ENCODE peak calls at places on chromosomes 2 and 18, in six cellular contexts. F, A, W, R, S and C are unnamed samples.

GRCh38 chr18:58516514-58517285 is 112.2 kb downstream of the ALPK2 start:
- DNase-seq in W (no peak), A (no peak), S (no peak), F (no peak), R (no peak), C (no peak)

GRCh38 chr2:118169359-118170005 is 81.2 kb downstream of the INSIG2 start:
- DNase-seq in S (peak), W (peak), R (no peak), A (no peak), F (no peak), C (no peak)

GRCh38 chr2:151238527-151239487 is 22.9 kb downstream of the RBM43 start:
- DNase-seq in S (peak), W (peak), F (peak), A (peak), R (peak), C (peak)

GRCh38 chr2:17877811-17878221 is 651 bp upstream of the KCNS3 start:
- DNase-seq in A (peak), S (peak), W (no peak), F (peak), R (peak), C (peak)

GRCh38 chr2:240820607-240821428 is 799 bp upstream of the KIF1A start:
- DNase-seq in F (no peak), W (no peak), S (no peak), A (no peak), R (no peak), C (no peak)

GRCh38 chr2:48315847-48316194 is 214.1 kb upstream of the STON1 start:
- DNase-seq in F (no peak), A (peak), R (peak), S (no peak), W (no peak), C (no peak)

GRCh38 chr18:23658296-23658695 is 4.4 kb downstream of the ANKRD29 start:
- DNase-seq in S (no peak), R (no peak), W (no peak), A (peak), F (no peak), C (no peak)

GRCh38 chr2:240383099-240383758 is 52.2 kb upstream of the GPC1 start:
- DNase-seq in F (no peak), R (no peak), W (no peak), A (no peak), S (no peak), C (no peak)

GRCh38 chr18:54165450-54165849 is 59.0 kb downstream of the MBD2 start:
- DNase-seq in F (no peak), W (no peak), R (no peak), S (no peak), A (no peak), C (no peak)

GRCh38 chr18:5060543-5060942 is 136.5 kb downstream of the AKAIN1 start:
- DNase-seq in A (no peak), W (no peak), R (no peak), S (no peak), F (no peak), C (no peak)

GRCh38 chr18:5061785-5062184 is 135.3 kb downstream of the AKAIN1 start:
- DNase-seq in W (no peak), S (no peak), R (no peak), F (no peak), A (no peak), C (no peak)

GRCh38 chr18:5064846-5065245 is 132.2 kb downstream of the AKAIN1 start:
- DNase-seq in A (no peak), W (no peak), F (no peak), R (no peak), S (no peak), C (no peak)

GRCh38 chr18:5068856-5069255 is 128.2 kb downstream of the AKAIN1 start:
- DNase-seq in R (no peak), S (no peak), F (no peak), W (no peak), A (peak), C (no peak)

GRCh38 chr18:5066380-5066977 is 130.6 kb downstream of the AKAIN1 start:
- DNase-seq in A (no peak), S (no peak), R (peak), W (no peak), F (no peak), C (no peak)
- TF ChIP-seq CTCF in A (no peak), S (no peak), R (peak), W (peak), F (peak), C (peak)

GRCh38 chr2:130756721-130757195 is 1.4 kb downstream of the AMER3 start:
- DNase-seq in F (no peak), S (no peak), R (no peak), W (no peak), A (no peak), C (no peak)
- H3K4me3 ChIP-seq in F (no peak), S (no peak), R (no peak), W (no peak), A (no peak), C (no peak)

GRCh38 chr2:23366720-23367119 is 18.3 kb upstream of the KLHL29 start:
- DNase-seq in W (no peak), F (no peak), R (no peak), S (no peak), A (no peak), C (no peak)
- TF ChIP-seq CTCF in W (no peak), F (no peak), R (no peak), S (peak), A (no peak), C (no peak)

DNA sequence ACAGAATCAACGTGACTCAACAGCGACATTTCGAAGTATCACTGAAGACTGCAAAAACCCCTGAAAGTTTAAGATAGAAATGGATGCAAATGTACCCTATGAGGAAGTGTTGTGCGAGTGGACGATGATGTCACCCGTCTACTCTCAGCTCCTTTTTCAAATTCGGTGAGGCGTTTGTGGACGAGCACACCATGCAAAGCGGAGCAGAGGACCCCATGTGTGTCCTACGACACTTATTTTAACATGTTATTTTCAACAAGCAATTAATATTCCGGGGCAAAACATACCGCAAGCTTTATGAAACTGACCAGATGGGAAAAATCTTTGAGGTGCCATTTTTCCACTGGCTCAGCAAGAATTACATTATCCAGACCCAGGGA is 2.0 kb downstream of the PXDN start:
- DNase-seq in A (no peak), R (no peak), W (no peak), F (no peak), S (no peak), C (no peak)
- H3K4me3 ChIP-seq in A (peak), R (no peak), W (peak), F (no peak), S (peak), C (peak)

GRCh38 chr2:8133331-8133730 is 548.5 kb upstream of the ID2 start:
- DNase-seq in A (no peak), R (no peak), S (no peak), W (no peak), F (no peak), C (no peak)
- TF ChIP-seq CTCF in A (no peak), R (peak), S (no peak), W (no peak), F (no peak), C (no peak)

GRCh38 chr2:26692814-26693286 is 328 bp downstream of the KCNK3 start:
- DNase-seq in R (no peak), F (peak), A (peak), W (no peak), S (no peak), C (peak)
- H3K4me3 ChIP-seq in R (no peak), F (peak), A (peak), W (no peak), S (peak), C (no peak)

GRCh38 chr2:163266772-163267171 is 428.2 kb upstream of the KCNH7 start:
- DNase-seq in R (no peak), W (no peak), S (no peak), F (no peak), A (peak), C (peak)
- TF ChIP-seq CTCF in R (no peak), W (no peak), S (no peak), F (no peak), A (no peak), C (peak)

GRCh38 chr2:113171359-113172075 is 2.3 kb upstream of the PSD4 start:
- DNase-seq in W (peak), R (no peak), S (no peak), A (no peak), F (no peak), C (no peak)

GRCh38 chr2:113175101-113175628 is 1.4 kb downstream of the PSD4 start:
- DNase-seq in W (peak), S (no peak), R (peak), F (no peak), A (no peak), C (no peak)

GRCh38 chr2:113173563-113174368 is at the start of gene PSD4:
- DNase-seq in W (peak), F (peak), R (peak), A (no peak), S (peak), C (no peak)

GRCh38 chr2:113174369-113174735 is 581 bp downstream of the PSD4 start:
- DNase-seq in S (no peak), W (no peak), A (no peak), R (peak), F (no peak), C (no peak)

GRCh38 chr2:113172721-113173562 is 829 bp upstream of the PSD4 start:
- DNase-seq in W (peak), S (no peak), F (peak), A (no peak), R (no peak), C (no peak)
- H3K4me3 ChIP-seq in W (no peak), S (no peak), F (no peak), A (no peak), R (peak), C (no peak)

GRCh38 chr18:37783771-37784170 is 218.2 kb upstream of the CELF4 start:
- DNase-seq in A (no peak), R (no peak), S (no peak), W (no peak), F (no peak), C (no peak)

GRCh38 chr18:37779220-37779619 is 213.6 kb upstream of the CELF4 start:
- DNase-seq in A (no peak), W (no peak), F (no peak), R (no peak), S (no peak), C (no peak)

DNA sequence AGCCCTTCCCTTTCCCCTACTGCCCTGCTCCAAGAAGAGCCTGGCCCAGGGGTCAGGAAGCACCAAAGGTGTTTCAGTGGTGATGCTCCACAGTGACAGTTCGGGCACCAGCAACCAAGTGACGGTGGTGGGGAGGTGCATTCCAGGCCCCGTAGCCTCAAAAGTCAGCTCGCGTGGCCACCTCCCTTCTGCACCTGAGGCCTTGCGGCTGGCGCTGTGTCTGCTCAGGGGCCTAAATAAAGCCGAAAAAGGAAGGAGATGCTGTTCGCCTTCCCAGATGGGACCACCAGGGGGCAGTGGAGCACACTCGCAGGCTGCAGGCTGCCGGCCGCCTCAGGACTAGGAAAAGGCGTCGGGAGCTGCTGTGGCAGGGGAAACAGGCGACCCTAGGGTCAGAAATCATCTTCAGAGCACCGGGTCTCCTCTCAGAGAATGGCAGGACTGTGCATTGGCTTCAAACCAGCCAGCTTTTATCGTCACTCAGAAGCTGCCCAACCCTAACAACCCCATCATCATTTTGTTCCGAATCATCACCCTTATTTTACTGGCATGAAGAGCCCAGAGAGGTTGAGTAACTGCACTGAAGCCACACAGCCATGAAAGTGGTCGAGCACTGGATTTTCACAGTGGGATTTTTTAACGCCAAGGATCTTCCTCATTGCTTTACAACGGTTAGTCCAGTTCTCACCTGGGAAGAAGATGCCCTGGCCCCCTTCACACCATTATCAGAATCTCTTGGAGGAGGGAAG is 213.0 kb upstream of the CELF4 start:
- DNase-seq in A (no peak), W (peak), S (peak), R (peak), F (peak), C (peak)
- TF ChIP-seq CTCF in A (no peak), W (peak), S (no peak), R (peak), F (peak), C (peak)